ENCODE peak calls at places on chromosome 4, in four cellular contexts. Z is lower lobe of right lung, J is kidney, E is progenitor cell of endocrine pancreas. N is an unnamed sample.

GRCh38 chr4:54276633-54277426 is 47.7 kb downstream of the PDGFRA start:
- DNase-seq in E (no peak), J (no peak), Z (no peak), N (peak)

GRCh38 chr4:71453516-71453915 is 114.7 kb downstream of the SLC4A4 start:
- DNase-seq in J (no peak), Z (no peak), E (no peak), N (no peak)

GRCh38 chr4:22514001-22514400 is 1.9 kb downstream of the ADGRA3 start:
- DNase-seq in Z (no peak), E (no peak), J (no peak), N (no peak)

GRCh38 chr4:59247032-59247431 is 1953.1 kb upstream of the ADGRL3 start:
- DNase-seq in Z (no peak), J (no peak), E (no peak), N (no peak)

GRCh38 chr4:139574641-139575040 is 18.6 kb upstream of the SETD7 start:
- DNase-seq in E (no peak), J (no peak), Z (no peak), N (no peak)

GRCh38 chr4:172707622-172708021 is 461.0 kb upstream of the GALNT7 start:
- DNase-seq in J (no peak), Z (no peak), E (no peak), N (no peak)

GRCh38 chr4:158778065-158778711 is 9.4 kb downstream of the FNIP2 start:
- DNase-seq in E (no peak), J (no peak), Z (no peak), N (no peak)

GRCh38 chr4:74555231-74555630 is 110.3 kb downstream of the AREG start:
- DNase-seq in Z (no peak), E (no peak), J (no peak), N (no peak)

GRCh38 chr4:52640808-52641595 is 18.1 kb downstream of the USP46 start:
- DNase-seq in E (no peak), J (no peak), Z (no peak), N (no peak)

GRCh38 chr4:8410641-8411271 is 29.8 kb downstream of the ACOX3 start:
- DNase-seq in Z (peak), E (peak), J (no peak), N (peak)

GRCh38 chr4:166527500-166527899 is 654.5 kb downstream of the TLL1 start:
- DNase-seq in Z (no peak), E (no peak), J (no peak), N (no peak)

GRCh38 chr4:6393544-6394475 is 78.6 kb downstream of the PPP2R2C start:
- DNase-seq in E (no peak), J (peak), Z (no peak), N (no peak)

GRCh38 chr4:177131736-177132135 is 177.9 kb upstream of the NEIL3 start:
- DNase-seq in Z (no peak), E (no peak), J (no peak), N (no peak)

GRCh38 chr4:123631699-123632098 is 235.1 kb downstream of the SPRY1 start:
- DNase-seq in J (no peak), E (no peak), Z (no peak), N (no peak)

GRCh38 chr4:41428941-41429669 is 108.9 kb upstream of the LIMCH1 start:
- DNase-seq in J (no peak), E (no peak), Z (no peak), N (no peak)

GRCh38 chr4:169251291-169252235 is 19.2 kb downstream of the SH3RF1 start:
- DNase-seq in Z (no peak), J (no peak), E (no peak), N (no peak)

GRCh38 chr4:136183513-136183912 is 1348.8 kb downstream of the PCDH18 start:
- DNase-seq in E (no peak), J (no peak), Z (no peak), N (no peak)
- TF ChIP-seq CTCF in E (no peak), J (no peak), Z (no peak), N (no peak)

DNA sequence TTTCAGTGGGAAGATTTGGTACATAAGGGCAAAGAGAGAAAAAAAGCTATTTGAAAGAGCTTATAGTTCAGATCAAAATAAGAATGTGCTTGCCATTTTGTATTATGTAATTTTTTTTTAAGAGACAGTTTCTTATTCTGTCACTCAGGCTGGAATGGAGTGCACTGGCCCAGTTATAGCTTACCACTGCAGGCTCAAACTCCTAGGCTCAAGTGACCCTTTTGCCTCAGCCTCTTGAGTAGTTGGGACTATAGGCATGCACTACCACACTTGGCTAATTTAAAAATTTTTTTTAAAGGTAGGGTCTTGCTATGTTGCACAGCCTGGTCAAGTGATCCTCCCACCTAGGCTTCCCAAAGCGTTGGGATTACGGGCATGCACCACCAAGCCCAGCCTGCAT is 22.2 kb upstream of the USP53 start:
- DNase-seq in J (no peak), E (no peak), Z (no peak), N (no peak)
- TF ChIP-seq CTCF in J (no peak), E (no peak), Z (no peak), N (no peak)

GRCh38 chr4:108754327-108754726 is 8.5 kb downstream of the ETNPPL start:
- DNase-seq in E (no peak), J (no peak), Z (no peak), N (no peak)

GRCh38 chr4:108744307-108744706 is 18.5 kb downstream of the ETNPPL start:
- DNase-seq in E (no peak), J (no peak), Z (no peak), N (no peak)

GRCh38 chr4:108751321-108751720 is 11.5 kb downstream of the ETNPPL start:
- DNase-seq in E (no peak), J (no peak), Z (no peak), N (no peak)

DNA sequence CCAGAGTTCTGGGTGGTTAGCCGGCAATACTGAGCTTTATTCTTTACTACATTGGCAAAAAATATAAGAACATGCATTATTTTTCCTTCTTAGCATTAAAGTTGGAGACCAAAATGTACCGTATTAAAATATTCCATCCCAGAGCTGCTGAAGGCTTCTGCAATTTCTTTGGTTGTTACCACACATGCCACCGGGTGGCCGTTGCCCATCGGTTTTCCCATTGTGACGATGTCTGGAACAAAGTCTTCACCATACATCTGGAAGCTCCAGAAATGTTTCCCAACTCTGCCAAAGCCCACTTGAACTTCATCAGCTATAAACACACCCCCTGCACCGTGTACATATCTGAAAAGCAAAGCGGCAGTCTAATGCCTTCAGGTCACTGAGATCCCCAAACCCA is 13.7 kb downstream of the ETNPPL start:
- DNase-seq in E (no peak), Z (no peak), J (no peak), N (no peak)
- TF ChIP-seq CTCF in E (peak), Z (no peak), J (no peak), N (peak)

DNA sequence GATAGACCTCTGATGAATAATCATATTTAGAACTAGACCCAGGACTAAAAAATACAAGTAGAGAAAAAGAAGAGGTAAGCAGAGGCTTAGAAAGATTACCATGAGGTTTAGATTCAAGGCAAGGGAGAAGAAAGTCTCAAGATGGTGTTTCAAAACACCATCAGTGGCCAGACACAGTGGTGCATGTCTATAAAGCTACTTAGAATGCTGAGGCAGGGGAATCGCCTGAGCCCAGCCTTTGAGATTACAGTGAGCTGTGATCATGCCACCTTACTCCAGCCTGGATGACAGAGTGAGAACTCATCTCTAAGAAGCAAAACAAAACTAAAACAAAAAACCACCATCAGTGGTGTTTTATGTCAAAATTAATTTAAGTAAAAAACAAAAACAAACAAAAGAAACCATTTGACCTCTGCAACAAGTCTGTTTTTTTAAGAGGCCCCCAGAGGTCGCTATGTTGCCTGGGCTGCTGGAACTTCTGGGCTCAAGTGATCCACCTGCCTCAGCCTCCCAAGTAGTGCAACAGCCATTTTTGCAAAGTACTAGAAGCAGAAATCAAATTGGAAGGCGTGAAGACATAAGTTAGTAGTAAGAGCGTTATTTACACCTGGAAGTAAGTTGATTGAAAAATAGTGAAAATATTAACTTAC is 784.3 kb downstream of the ADGRL3 start:
- DNase-seq in J (no peak), Z (no peak), E (no peak), N (no peak)
- TF ChIP-seq CTCF in J (no peak), Z (no peak), E (no peak), N (no peak)

GRCh38 chr4:72473434-72473900 is 95.6 kb downstream of the ADAMTS3 start:
- DNase-seq in Z (no peak), E (no peak), J (no peak), N (no peak)

GRCh38 chr4:72463724-72464123 is 105.3 kb downstream of the ADAMTS3 start:
- DNase-seq in Z (no peak), J (no peak), E (no peak), N (no peak)

GRCh38 chr4:72471816-72472215 is 97.2 kb downstream of the ADAMTS3 start:
- DNase-seq in J (no peak), Z (no peak), E (no peak), N (no peak)

GRCh38 chr4:72467633-72468032 is 101.4 kb downstream of the ADAMTS3 start:
- DNase-seq in E (no peak), Z (no peak), J (no peak), N (no peak)

DNA sequence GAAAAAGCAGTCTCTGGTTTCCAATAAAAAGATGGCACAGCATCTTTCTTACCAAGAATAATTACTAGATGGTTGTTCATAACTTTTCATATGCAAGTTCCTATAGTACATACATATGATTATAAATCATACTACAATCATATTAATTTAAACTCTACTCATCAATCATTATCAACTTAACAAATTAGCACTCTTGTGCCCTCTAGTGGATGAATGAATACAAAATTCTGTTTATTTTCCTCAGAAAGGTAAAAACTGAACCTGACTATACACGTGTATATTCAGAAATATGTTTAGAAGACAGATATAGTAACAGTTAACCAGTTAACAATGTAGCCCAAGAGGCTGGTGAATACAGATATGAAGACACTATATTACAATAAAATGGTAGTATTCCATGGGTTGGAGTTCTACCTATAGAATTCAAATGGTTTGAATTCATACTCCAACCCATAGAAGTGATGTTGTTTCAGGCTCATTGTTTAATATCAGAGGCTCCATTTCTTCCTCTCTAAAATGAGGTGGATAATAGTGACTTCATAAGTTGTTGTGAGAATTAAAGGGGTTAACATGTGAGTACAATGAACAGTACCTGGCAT is 100.0 kb downstream of the ADAMTS3 start:
- DNase-seq in J (no peak), Z (no peak), E (no peak), N (no peak)
- TF ChIP-seq CTCF in J (peak), Z (peak), E (peak), N (peak)

N was measured in glutamatergic neuron.